ENCODE peak calls at places on chromosome 18, in four cellular contexts. L is AG04449, X is tibial nerve, C is GM13977. H is an unnamed sample.

GRCh38 chr18:47206945-47207637 is 30.9 kb upstream of the IER3IP1 start:
- DNase-seq in L (no peak), C (no peak), X (no peak), H (no peak)

GRCh38 chr18:79515944-79516351 is 120.2 kb downstream of the NFATC1 start:
- DNase-seq in X (no peak), C (no peak), L (no peak), H (peak)

GRCh38 chr18:77777126-77777525 is 527.5 kb downstream of the GALR1 start:
- DNase-seq in L (no peak), X (no peak), C (no peak), H (no peak)

GRCh38 chr18:69968073-69968472 is 20.4 kb upstream of the CD226 start:
- DNase-seq in C (no peak), L (no peak), X (no peak), H (no peak)

GRCh38 chr18:72336786-72337185 is 207.4 kb downstream of the CBLN2 start:
- DNase-seq in X (no peak), L (no peak), C (no peak), H (no peak)

GRCh38 chr18:44899832-44900231 is 219.1 kb downstream of the SETBP1 start:
- DNase-seq in L (no peak), C (no peak), X (no peak), H (no peak)

GRCh38 chr18:48928787-48929186 is 22.0 kb downstream of the SMAD7 start:
- DNase-seq in L (no peak), C (peak), X (no peak), H (no peak)

GRCh38 chr18:48950536-48951447 is at the start of gene SMAD7:
- DNase-seq in X (peak), L (no peak), C (peak), H (no peak)

GRCh38 chr18:63336366-63337099 is 17.0 kb upstream of the BCL2 start:
- DNase-seq in C (no peak), L (peak), X (no peak), H (no peak)

GRCh38 chr18:57436193-57436964 is 1.2 kb downstream of the ONECUT2 start:
- DNase-seq in X (no peak), L (no peak), C (peak), H (no peak)

GRCh38 chr18:58884694-58885093 is 20.0 kb downstream of the ZNF532 start:
- DNase-seq in L (no peak), C (no peak), X (no peak), H (no peak)

GRCh38 chr18:54774971-54775665 is 53.2 kb upstream of the RAB27B start:
- DNase-seq in L (no peak), X (no peak), C (no peak), H (no peak)

GRCh38 chr18:76429262-76430126 is 65.5 kb downstream of the ZNF516 start:
- DNase-seq in C (no peak), X (no peak), L (no peak), H (peak)
- TF ChIP-seq CTCF in C (no peak), X (no peak), L (no peak), H (no peak)

DNA sequence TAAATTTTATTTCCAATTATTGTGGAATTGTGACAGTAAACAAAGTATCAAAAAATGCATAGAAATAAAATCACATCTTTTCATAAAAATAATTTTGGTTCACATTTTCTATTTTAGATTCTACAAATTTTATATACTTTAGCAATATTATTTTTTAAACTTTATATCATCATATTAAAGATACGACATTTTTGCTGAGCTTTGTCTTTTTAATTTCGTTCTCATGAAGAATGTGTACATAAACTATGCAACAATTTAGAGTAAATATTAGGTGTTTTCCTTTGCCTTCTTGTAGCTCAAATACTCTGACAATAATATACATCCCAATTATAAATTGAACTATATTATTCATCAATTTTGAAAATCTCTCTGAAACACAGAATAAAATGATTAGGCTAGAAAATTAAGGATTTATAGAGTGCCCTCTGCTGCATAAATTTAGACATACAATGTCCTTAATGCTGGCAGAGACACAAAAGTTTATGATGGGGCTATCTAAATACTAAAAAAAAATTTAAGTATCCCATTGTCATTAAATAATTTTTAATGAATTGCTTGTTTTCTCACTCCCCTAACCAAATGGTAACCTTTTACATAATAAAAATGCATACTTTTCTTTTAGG is 45.7 kb downstream of the CCDC102B start:
- DNase-seq in L (no peak), X (no peak), C (no peak), H (no peak)
- TF ChIP-seq CTCF in L (no peak), X (no peak), C (no peak), H (peak)

DNA sequence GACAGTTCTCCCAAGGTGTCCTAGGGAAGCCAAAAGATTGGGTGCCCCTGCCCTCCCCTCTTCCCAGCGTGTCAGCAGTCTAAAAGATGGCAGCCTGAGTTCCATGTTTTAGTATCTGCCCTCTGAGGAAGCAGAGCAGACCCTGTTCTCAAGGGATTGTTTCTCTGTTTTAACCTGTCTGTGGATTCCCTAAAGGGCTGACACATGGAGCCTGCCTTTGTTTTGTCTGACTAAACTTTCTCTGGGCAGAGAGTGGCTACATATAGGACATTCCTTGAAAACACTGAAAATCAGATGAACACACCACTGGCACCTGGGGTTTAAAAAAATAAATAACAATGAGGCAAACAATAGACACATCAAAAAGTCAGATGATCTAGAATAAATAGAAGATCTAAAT is 337.6 kb downstream of the KIAA1328 start:
- DNase-seq in C (no peak), L (no peak), X (no peak), H (no peak)
- TF ChIP-seq CTCF in C (no peak), L (no peak), X (no peak), H (no peak)

GRCh38 chr18:21704603-21705364 is at the start of gene ABHD3:
- DNase-seq in L (peak), C (peak), X (peak), H (peak)
- TF ChIP-seq CTCF in L (peak), C (no peak), X (peak), H (peak)

DNA sequence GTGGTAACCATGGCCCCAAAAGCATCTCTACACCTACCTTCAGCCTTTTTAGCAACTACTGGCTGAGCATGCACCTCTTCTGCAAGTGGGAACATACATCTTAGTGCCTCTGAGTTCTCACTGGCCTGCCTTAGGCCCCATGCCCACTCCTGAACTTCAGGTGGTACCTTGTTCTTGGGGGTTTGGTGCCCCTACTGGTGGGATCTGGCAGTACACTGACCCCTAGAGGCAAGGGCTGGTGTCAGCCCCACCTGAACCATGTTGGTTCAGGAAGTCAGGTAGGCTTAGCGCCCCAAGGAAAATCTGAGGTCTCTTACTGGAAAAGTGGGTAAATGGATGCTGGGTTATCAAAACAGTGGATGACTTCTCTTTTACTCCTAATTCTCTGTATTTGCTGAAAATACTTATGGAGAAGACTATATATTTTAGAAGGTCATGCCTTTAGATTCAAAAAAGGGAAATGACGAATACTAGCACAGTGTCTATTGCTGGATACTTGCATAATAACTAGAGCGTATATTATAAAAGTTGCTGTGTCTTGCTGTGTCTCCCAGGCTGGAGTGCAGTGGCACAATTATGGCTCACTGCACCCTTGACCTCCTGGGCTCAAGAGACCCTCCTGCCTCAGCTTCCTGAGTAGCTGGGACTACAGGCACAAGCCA is 84.6 kb downstream of the RAB31 start:
- DNase-seq in X (no peak), L (no peak), C (peak), H (no peak)
- TF ChIP-seq CTCF in X (peak), L (peak), C (peak), H (peak)

DNA sequence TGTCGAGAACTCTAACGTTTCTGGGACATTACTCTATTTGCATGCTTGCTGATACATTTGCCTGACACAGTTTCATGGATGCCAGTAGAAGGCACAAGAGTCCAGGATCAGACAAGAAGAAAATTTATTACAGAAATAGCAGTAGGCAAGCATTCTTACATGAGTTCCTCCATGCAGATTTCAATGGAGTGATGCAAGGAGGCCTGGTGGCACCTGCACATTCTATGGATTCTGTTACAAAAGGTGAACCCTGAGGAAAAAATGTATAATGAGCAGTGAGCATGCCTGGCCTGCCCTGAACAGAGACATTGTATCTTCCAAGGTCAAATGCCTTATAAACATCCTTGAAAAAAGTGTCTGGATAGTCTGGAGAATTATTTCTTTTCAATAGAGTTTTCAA is 142.9 kb downstream of the DSEL start:
- DNase-seq in L (no peak), C (no peak), X (no peak), H (no peak)
- TF ChIP-seq CTCF in L (no peak), C (no peak), X (no peak), H (no peak)